ENCODE peak calls at places on chromosomes 4 and X, in eight cellular contexts. One of them, this sample, is unnamed.

GRCh38 chr4:19123681-19124080 is 1102.1 kb upstream of the LCORL start:
- DNase-seq in T-cell: no peak
- DNase-seq in AG10803: no peak
- DNase-seq in psoas muscle: no peak
- DNase-seq in AG08396: no peak
- DNase-seq in SK-N-DZ: no peak
- DNase-seq in upper lobe of right lung: no peak
- DNase-seq in amniotic epithelial cell: no peak
- DNase-seq in this sample: no peak

GRCh38 chrX:143754183-143754582 is 33.6 kb upstream of the SPANXN2 start:
- DNase-seq in T-cell: no peak
- DNase-seq in AG10803: no peak
- DNase-seq in psoas muscle: no peak
- DNase-seq in AG08396: no peak
- DNase-seq in SK-N-DZ: no peak
- DNase-seq in upper lobe of right lung: no peak
- DNase-seq in amniotic epithelial cell: no peak
- DNase-seq in this sample: no peak

GRCh38 chrX:78540171-78540570 is 119.0 kb downstream of the RTL3 start:
- DNase-seq in T-cell: no peak
- DNase-seq in AG10803: no peak
- DNase-seq in psoas muscle: no peak
- DNase-seq in AG08396: no peak
- DNase-seq in SK-N-DZ: no peak
- DNase-seq in upper lobe of right lung: no peak
- DNase-seq in amniotic epithelial cell: peak; percentile 38
- DNase-seq in this sample: peak; percentile 79

GRCh38 chr4:159070742-159071141 is 32.1 kb upstream of the RAPGEF2 start:
- DNase-seq in T-cell: no peak
- DNase-seq in AG10803: peak; percentile 78
- DNase-seq in psoas muscle: no peak
- DNase-seq in AG08396: no peak
- DNase-seq in SK-N-DZ: no peak
- DNase-seq in upper lobe of right lung: no peak
- DNase-seq in amniotic epithelial cell: peak; percentile 15
- DNase-seq in this sample: peak; percentile 99

GRCh38 chrX:29661290-29661689 is 554.1 kb upstream of the MAGEB2 start:
- DNase-seq in T-cell: no peak
- DNase-seq in AG10803: peak; percentile 1
- DNase-seq in psoas muscle: no peak
- DNase-seq in AG08396: no peak
- DNase-seq in SK-N-DZ: no peak
- DNase-seq in upper lobe of right lung: no peak
- DNase-seq in amniotic epithelial cell: peak; percentile 76
- DNase-seq in this sample: peak; percentile 37

GRCh38 chr4:5572114-5572513 is 136.2 kb downstream of the EVC2 start:
- DNase-seq in T-cell: no peak
- DNase-seq in AG10803: peak; percentile 76
- DNase-seq in psoas muscle: no peak
- DNase-seq in AG08396: no peak
- DNase-seq in SK-N-DZ: no peak
- DNase-seq in upper lobe of right lung: no peak
- DNase-seq in amniotic epithelial cell: peak; percentile 37
- DNase-seq in this sample: peak; percentile 15

GRCh38 chr4:5143940-5144339 is 92.7 kb downstream of the STK32B start:
- DNase-seq in T-cell: no peak
- DNase-seq in AG10803: peak; percentile 53
- DNase-seq in psoas muscle: peak; percentile 72
- DNase-seq in AG08396: no peak
- DNase-seq in SK-N-DZ: no peak
- DNase-seq in upper lobe of right lung: no peak
- DNase-seq in amniotic epithelial cell: no peak
- DNase-seq in this sample: peak; percentile 11

GRCh38 chr4:184313710-184314659 is 96.3 kb upstream of the ENPP6 start:
- DNase-seq in T-cell: no peak
- DNase-seq in AG10803: no peak
- DNase-seq in psoas muscle: no peak
- DNase-seq in AG08396: no peak
- DNase-seq in SK-N-DZ: no peak
- DNase-seq in upper lobe of right lung: no peak
- DNase-seq in amniotic epithelial cell: no peak
- DNase-seq in this sample: no peak

GRCh38 chr4:15920723-15921591 is 17.6 kb downstream of the FGFBP1 start:
- DNase-seq in T-cell: no peak
- DNase-seq in AG10803: peak; percentile 96
- DNase-seq in psoas muscle: no peak
- DNase-seq in AG08396: peak; percentile 79
- DNase-seq in SK-N-DZ: no peak
- DNase-seq in upper lobe of right lung: peak; percentile 68
- DNase-seq in amniotic epithelial cell: peak; percentile 95
- DNase-seq in this sample: peak; percentile 99

GRCh38 chrX:57822398-57822797 is 87.9 kb downstream of the ZXDA start:
- DNase-seq in T-cell: no peak
- DNase-seq in AG10803: no peak
- DNase-seq in psoas muscle: no peak
- DNase-seq in AG08396: no peak
- DNase-seq in SK-N-DZ: no peak
- DNase-seq in upper lobe of right lung: no peak
- DNase-seq in amniotic epithelial cell: no peak
- DNase-seq in this sample: no peak

GRCh38 chr4:128285085-128286023 is 2.3 kb downstream of the PGRMC2 start:
- DNase-seq in T-cell: no peak
- DNase-seq in AG10803: peak; percentile 74
- DNase-seq in psoas muscle: no peak
- DNase-seq in AG08396: peak; percentile 26
- DNase-seq in SK-N-DZ: no peak
- DNase-seq in upper lobe of right lung: no peak
- DNase-seq in amniotic epithelial cell: peak; percentile 36
- DNase-seq in this sample: peak; percentile 79

GRCh38 chr4:176778063-176778462 is 14.7 kb downstream of the VEGFC start:
- DNase-seq in T-cell: no peak
- DNase-seq in AG10803: peak; percentile 93
- DNase-seq in psoas muscle: no peak
- DNase-seq in AG08396: no peak
- DNase-seq in SK-N-DZ: no peak
- DNase-seq in upper lobe of right lung: no peak
- DNase-seq in amniotic epithelial cell: peak; percentile 83
- DNase-seq in this sample: peak; percentile 80

GRCh38 chr4:10013722-10014121 is 7.6 kb downstream of the SLC2A9 start:
- DNase-seq in T-cell: no peak
- DNase-seq in AG10803: peak; percentile 17
- DNase-seq in psoas muscle: no peak
- DNase-seq in AG08396: no peak
- DNase-seq in SK-N-DZ: peak; percentile 31
- DNase-seq in upper lobe of right lung: peak; percentile 74
- DNase-seq in amniotic epithelial cell: no peak
- DNase-seq in this sample: peak; percentile 25

GRCh38 chrX:44828008-44828605 is 15.7 kb upstream of the DUSP21 start:
- DNase-seq in T-cell: no peak
- DNase-seq in AG10803: peak; percentile 69
- DNase-seq in psoas muscle: no peak
- DNase-seq in AG08396: peak; percentile 63
- DNase-seq in SK-N-DZ: no peak
- DNase-seq in upper lobe of right lung: no peak
- DNase-seq in amniotic epithelial cell: peak; percentile 83
- DNase-seq in this sample: peak; percentile 95

GRCh38 chrX:47232803-47233332 is at the start of gene USP11:
- DNase-seq in T-cell: peak; percentile 46
- DNase-seq in AG10803: peak; percentile 41
- DNase-seq in psoas muscle: peak; percentile 80
- DNase-seq in AG08396: peak; percentile 45
- DNase-seq in SK-N-DZ: peak; percentile 77
- DNase-seq in upper lobe of right lung: peak; percentile 77
- DNase-seq in amniotic epithelial cell: peak; percentile 28
- DNase-seq in this sample: peak; percentile 34

GRCh38 chr4:24380953-24381506 is 203.3 kb downstream of the DHX15 start:
- DNase-seq in T-cell: no peak
- DNase-seq in AG10803: no peak
- DNase-seq in psoas muscle: no peak
- DNase-seq in AG08396: no peak
- DNase-seq in SK-N-DZ: no peak
- DNase-seq in upper lobe of right lung: no peak
- DNase-seq in amniotic epithelial cell: no peak
- DNase-seq in this sample: no peak

GRCh38 chr4:133513891-133514290 is 364.8 kb downstream of the PCDH10 start:
- DNase-seq in T-cell: no peak
- DNase-seq in AG10803: no peak
- DNase-seq in psoas muscle: no peak
- DNase-seq in AG08396: no peak
- DNase-seq in SK-N-DZ: no peak
- DNase-seq in upper lobe of right lung: no peak
- DNase-seq in amniotic epithelial cell: peak; percentile 64
- DNase-seq in this sample: no peak

This sample was measured in fibroblast of mammary gland.